ENCODE peak calls at places on chromosomes 2 and 18, in four cellular contexts. One of them, this sample, is unnamed.

GRCh38 chr18:48166336-48166875 is 235.9 kb upstream of the SMAD2 start:
- DNase-seq in lower leg skin: peak
- DNase-seq in body of pancreas: no peak
- DNase-seq in fibroblast of villous mesenchyme: no peak
- DNase-seq in this sample: no peak

GRCh38 chr2:197846789-197847188 is 42.4 kb downstream of the PLCL1 start:
- DNase-seq in lower leg skin: no peak
- DNase-seq in body of pancreas: no peak
- DNase-seq in fibroblast of villous mesenchyme: no peak
- DNase-seq in this sample: peak

GRCh38 chr2:241834853-241835210 is 23.9 kb downstream of the PDCD1 start:
- DNase-seq in lower leg skin: peak
- DNase-seq in body of pancreas: no peak
- DNase-seq in fibroblast of villous mesenchyme: no peak
- DNase-seq in this sample: no peak

GRCh38 chr2:216139884-216140283 is 30.7 kb downstream of the XRCC5 start:
- DNase-seq in lower leg skin: no peak
- DNase-seq in body of pancreas: peak
- DNase-seq in fibroblast of villous mesenchyme: no peak
- DNase-seq in this sample: no peak

GRCh38 chr2:58271826-58272225 is 30.7 kb upstream of the FANCL start:
- DNase-seq in lower leg skin: no peak
- DNase-seq in body of pancreas: no peak
- DNase-seq in fibroblast of villous mesenchyme: no peak
- DNase-seq in this sample: no peak

GRCh38 chr2:38907242-38907641 is 17.6 kb downstream of the ARHGEF33 start:
- DNase-seq in lower leg skin: no peak
- DNase-seq in body of pancreas: no peak
- DNase-seq in fibroblast of villous mesenchyme: no peak
- DNase-seq in this sample: no peak

GRCh38 chr2:47520825-47521665 is 118.1 kb downstream of the MSH2 start:
- DNase-seq in lower leg skin: no peak
- DNase-seq in body of pancreas: peak
- DNase-seq in fibroblast of villous mesenchyme: peak
- DNase-seq in this sample: peak

GRCh38 chr2:161273038-161273760 is 35.0 kb upstream of the PSMD14 start:
- DNase-seq in lower leg skin: no peak
- DNase-seq in body of pancreas: no peak
- DNase-seq in fibroblast of villous mesenchyme: peak
- DNase-seq in this sample: peak

GRCh38 chr2:239253705-239254104 is 147.1 kb downstream of the HDAC4 start:
- DNase-seq in lower leg skin: peak
- DNase-seq in body of pancreas: no peak
- DNase-seq in fibroblast of villous mesenchyme: no peak
- DNase-seq in this sample: no peak

GRCh38 chr2:101253013-101253712 is 477 bp downstream of the CNOT11 start:
- DNase-seq in lower leg skin: peak
- DNase-seq in body of pancreas: peak
- DNase-seq in fibroblast of villous mesenchyme: peak
- DNase-seq in this sample: peak

GRCh38 chr2:95077521-95077807 is 44.1 kb downstream of the MRPS5 start:
- DNase-seq in lower leg skin: no peak
- DNase-seq in body of pancreas: no peak
- DNase-seq in fibroblast of villous mesenchyme: no peak
- DNase-seq in this sample: no peak

GRCh38 chr2:116754371-116755101 is 1060.0 kb upstream of the DDX18 start:
- DNase-seq in lower leg skin: no peak
- DNase-seq in body of pancreas: no peak
- DNase-seq in fibroblast of villous mesenchyme: no peak
- DNase-seq in this sample: no peak

GRCh38 chr18:36448384-36449290 is 151.1 kb downstream of the FHOD3 start:
- DNase-seq in lower leg skin: peak
- DNase-seq in body of pancreas: no peak
- DNase-seq in fibroblast of villous mesenchyme: no peak
- DNase-seq in this sample: no peak

GRCh38 chr2:30334738-30335426 is 103.5 kb downstream of the LBH start:
- DNase-seq in lower leg skin: no peak
- DNase-seq in body of pancreas: peak
- DNase-seq in fibroblast of villous mesenchyme: no peak
- DNase-seq in this sample: no peak

GRCh38 chr18:26227051-26227672 is 917 bp downstream of the TAF4B start:
- DNase-seq in lower leg skin: no peak
- DNase-seq in body of pancreas: peak
- DNase-seq in fibroblast of villous mesenchyme: peak
- DNase-seq in this sample: peak

GRCh38 chr2:9002637-9003365 is 683 bp downstream of the MBOAT2 start:
- DNase-seq in lower leg skin: peak
- DNase-seq in body of pancreas: peak
- DNase-seq in fibroblast of villous mesenchyme: peak
- DNase-seq in this sample: peak

GRCh38 chr18:48740068-48740440 is 201.2 kb downstream of the CTIF start:
- DNase-seq in lower leg skin: no peak
- DNase-seq in body of pancreas: no peak
- DNase-seq in fibroblast of villous mesenchyme: no peak
- DNase-seq in this sample: no peak

GRCh38 chr2:74513605-74514367 is 464 bp upstream of the TLX2 start:
- DNase-seq in lower leg skin: no peak
- DNase-seq in body of pancreas: no peak
- DNase-seq in fibroblast of villous mesenchyme: no peak
- DNase-seq in this sample: no peak

GRCh38 chr2:224085811-224086210 is 46.7 kb upstream of the SERPINE2 start:
- DNase-seq in lower leg skin: peak
- DNase-seq in body of pancreas: no peak
- DNase-seq in fibroblast of villous mesenchyme: no peak
- DNase-seq in this sample: no peak

GRCh38 chr2:212953170-212953920 is 198.1 kb downstream of the IKZF2 start:
- DNase-seq in lower leg skin: no peak
- DNase-seq in body of pancreas: no peak
- DNase-seq in fibroblast of villous mesenchyme: no peak
- DNase-seq in this sample: no peak

GRCh38 chr2:7026740-7027139 is 109.5 kb downstream of the RNF144A start:
- DNase-seq in lower leg skin: no peak
- DNase-seq in body of pancreas: no peak
- DNase-seq in fibroblast of villous mesenchyme: no peak
- DNase-seq in this sample: peak

GRCh38 chr2:224412064-224412921 is 10.4 kb upstream of the FAM124B start:
- DNase-seq in lower leg skin: no peak
- DNase-seq in body of pancreas: peak
- DNase-seq in fibroblast of villous mesenchyme: peak
- DNase-seq in this sample: peak

GRCh38 chr2:43127208-43127940 is 99.0 kb downstream of the ZFP36L2 start:
- DNase-seq in lower leg skin: peak
- DNase-seq in body of pancreas: peak
- DNase-seq in fibroblast of villous mesenchyme: no peak
- DNase-seq in this sample: no peak

GRCh38 chr18:79528296-79528695 is 132.6 kb downstream of the NFATC1 start:
- DNase-seq in lower leg skin: no peak
- DNase-seq in body of pancreas: peak
- DNase-seq in fibroblast of villous mesenchyme: no peak
- DNase-seq in this sample: no peak

GRCh38 chr18:50114448-50114847 is 80.5 kb downstream of the MYO5B start:
- DNase-seq in lower leg skin: no peak
- DNase-seq in body of pancreas: no peak
- DNase-seq in fibroblast of villous mesenchyme: no peak
- DNase-seq in this sample: no peak

GRCh38 chr2:65532937-65533336 is 100.5 kb upstream of the SPRED2 start:
- DNase-seq in lower leg skin: peak
- DNase-seq in body of pancreas: no peak
- DNase-seq in fibroblast of villous mesenchyme: no peak
- DNase-seq in this sample: no peak

GRCh38 chr2:186693446-186693842 is 416 bp upstream of the FAM171B start:
- DNase-seq in lower leg skin: no peak
- DNase-seq in body of pancreas: no peak
- DNase-seq in fibroblast of villous mesenchyme: no peak
- DNase-seq in this sample: no peak

GRCh38 chr2:136408795-136409194 is 290.8 kb upstream of the CXCR4 start:
- DNase-seq in lower leg skin: no peak
- DNase-seq in body of pancreas: no peak
- DNase-seq in fibroblast of villous mesenchyme: no peak
- DNase-seq in this sample: no peak

GRCh38 chr18:13240060-13240725 is 21.6 kb downstream of the LDLRAD4 start:
- DNase-seq in lower leg skin: peak
- DNase-seq in body of pancreas: no peak
- DNase-seq in fibroblast of villous mesenchyme: no peak
- DNase-seq in this sample: no peak

GRCh38 chr2:163319006-163319405 is 416.8 kb downstream of the FIGN start:
- DNase-seq in lower leg skin: no peak
- DNase-seq in body of pancreas: no peak
- DNase-seq in fibroblast of villous mesenchyme: peak
- DNase-seq in this sample: peak

GRCh38 chr18:76941284-76941683 is 118.9 kb downstream of the ZNF236 start:
- DNase-seq in lower leg skin: no peak
- DNase-seq in body of pancreas: no peak
- DNase-seq in fibroblast of villous mesenchyme: no peak
- DNase-seq in this sample: no peak

GRCh38 chr2:12555012-12555645 is 161.6 kb upstream of the TRIB2 start:
- DNase-seq in lower leg skin: no peak
- DNase-seq in body of pancreas: no peak
- DNase-seq in fibroblast of villous mesenchyme: peak
- DNase-seq in this sample: peak

GRCh38 chr2:233093721-233094120 is 33.6 kb downstream of the INPP5D start:
- DNase-seq in lower leg skin: peak
- DNase-seq in body of pancreas: no peak
- DNase-seq in fibroblast of villous mesenchyme: no peak
- DNase-seq in this sample: no peak

GRCh38 chr2:125596612-125597011 is 1059.3 kb upstream of the GYPC start:
- DNase-seq in lower leg skin: no peak
- DNase-seq in body of pancreas: no peak
- DNase-seq in fibroblast of villous mesenchyme: no peak
- DNase-seq in this sample: no peak

GRCh38 chr2:19425419-19425818 is 67.0 kb upstream of the OSR1 start:
- DNase-seq in lower leg skin: no peak
- DNase-seq in body of pancreas: no peak
- DNase-seq in fibroblast of villous mesenchyme: peak
- DNase-seq in this sample: peak

GRCh38 chr2:104213758-104214157 is 640.2 kb upstream of the POU3F3 start:
- DNase-seq in lower leg skin: no peak
- DNase-seq in body of pancreas: no peak
- DNase-seq in fibroblast of villous mesenchyme: no peak
- DNase-seq in this sample: no peak

GRCh38 chr18:22324191-22325131 is 93.3 kb downstream of the CTAGE1 start:
- DNase-seq in lower leg skin: no peak
- DNase-seq in body of pancreas: peak
- DNase-seq in fibroblast of villous mesenchyme: peak
- DNase-seq in this sample: peak

GRCh38 chr2:105814291-105814940 is 69.7 kb downstream of the NCK2 start:
- DNase-seq in lower leg skin: no peak
- DNase-seq in body of pancreas: no peak
- DNase-seq in fibroblast of villous mesenchyme: no peak
- DNase-seq in this sample: peak

GRCh38 chr2:68317971-68318685 is 1.6 kb downstream of the CNRIP1 start:
- DNase-seq in lower leg skin: no peak
- DNase-seq in body of pancreas: no peak
- DNase-seq in fibroblast of villous mesenchyme: peak
- DNase-seq in this sample: peak

DNA sequence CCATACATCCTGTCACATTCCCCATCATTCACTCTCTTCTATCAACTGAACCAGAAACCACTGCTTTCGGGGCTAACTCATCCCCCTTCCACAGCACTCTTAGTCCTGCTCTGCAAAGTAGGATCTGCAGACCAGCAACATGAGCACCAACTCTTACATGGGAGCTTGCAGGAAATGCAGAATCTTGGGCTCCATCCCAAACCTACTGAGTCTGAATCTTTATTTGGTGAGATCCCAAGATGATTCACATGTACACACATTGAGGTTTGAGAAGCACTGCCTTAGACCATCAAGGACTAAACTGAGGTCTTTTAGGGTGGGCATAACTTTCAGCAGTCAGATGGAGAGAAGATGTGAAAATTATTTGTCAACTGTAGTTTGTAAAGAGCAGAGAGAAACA is 235.6 kb upstream of the EPHA4 start:
- DNase-seq in lower leg skin: no peak
- DNase-seq in body of pancreas: no peak
- DNase-seq in fibroblast of villous mesenchyme: no peak
- DNase-seq in this sample: peak
- TF ChIP-seq CTCF in lower leg skin: no peak
- TF ChIP-seq CTCF in body of pancreas: no peak
- TF ChIP-seq CTCF in fibroblast of villous mesenchyme: no peak
- TF ChIP-seq CTCF in this sample: no peak

GRCh38 chr18:57754577-57755330 is 48.4 kb downstream of the ATP8B1 start:
- DNase-seq in lower leg skin: no peak
- DNase-seq in body of pancreas: no peak
- DNase-seq in fibroblast of villous mesenchyme: no peak
- DNase-seq in this sample: no peak
- H3K4me3 ChIP-seq in lower leg skin: no peak
- H3K4me3 ChIP-seq in body of pancreas: no peak
- H3K4me3 ChIP-seq in fibroblast of villous mesenchyme: no peak
- H3K4me3 ChIP-seq in this sample: no peak

GRCh38 chr2:171160119-171160629 is 519 bp downstream of the TLK1 start:
- DNase-seq in lower leg skin: peak
- DNase-seq in body of pancreas: peak
- DNase-seq in fibroblast of villous mesenchyme: peak
- DNase-seq in this sample: peak

GRCh38 chr2:171158790-171159325 is 1.8 kb downstream of the TLK1 start:
- DNase-seq in lower leg skin: no peak
- DNase-seq in body of pancreas: no peak
- DNase-seq in fibroblast of villous mesenchyme: no peak
- DNase-seq in this sample: no peak

GRCh38 chr2:171158036-171158789 is 2.5 kb downstream of the TLK1 start:
- DNase-seq in lower leg skin: no peak
- DNase-seq in body of pancreas: no peak
- DNase-seq in fibroblast of villous mesenchyme: no peak
- DNase-seq in this sample: no peak

GRCh38 chr2:171160630-171161424 is at the start of gene TLK1:
- DNase-seq in lower leg skin: peak
- DNase-seq in body of pancreas: peak
- DNase-seq in fibroblast of villous mesenchyme: peak
- DNase-seq in this sample: peak

GRCh38 chr2:171159326-171160118 is 1.2 kb downstream of the TLK1 start:
- DNase-seq in lower leg skin: peak
- DNase-seq in body of pancreas: peak
- DNase-seq in fibroblast of villous mesenchyme: peak
- DNase-seq in this sample: peak
- TF ChIP-seq CTCF in lower leg skin: no peak
- TF ChIP-seq CTCF in body of pancreas: peak
- TF ChIP-seq CTCF in fibroblast of villous mesenchyme: peak
- TF ChIP-seq CTCF in this sample: peak

DNA sequence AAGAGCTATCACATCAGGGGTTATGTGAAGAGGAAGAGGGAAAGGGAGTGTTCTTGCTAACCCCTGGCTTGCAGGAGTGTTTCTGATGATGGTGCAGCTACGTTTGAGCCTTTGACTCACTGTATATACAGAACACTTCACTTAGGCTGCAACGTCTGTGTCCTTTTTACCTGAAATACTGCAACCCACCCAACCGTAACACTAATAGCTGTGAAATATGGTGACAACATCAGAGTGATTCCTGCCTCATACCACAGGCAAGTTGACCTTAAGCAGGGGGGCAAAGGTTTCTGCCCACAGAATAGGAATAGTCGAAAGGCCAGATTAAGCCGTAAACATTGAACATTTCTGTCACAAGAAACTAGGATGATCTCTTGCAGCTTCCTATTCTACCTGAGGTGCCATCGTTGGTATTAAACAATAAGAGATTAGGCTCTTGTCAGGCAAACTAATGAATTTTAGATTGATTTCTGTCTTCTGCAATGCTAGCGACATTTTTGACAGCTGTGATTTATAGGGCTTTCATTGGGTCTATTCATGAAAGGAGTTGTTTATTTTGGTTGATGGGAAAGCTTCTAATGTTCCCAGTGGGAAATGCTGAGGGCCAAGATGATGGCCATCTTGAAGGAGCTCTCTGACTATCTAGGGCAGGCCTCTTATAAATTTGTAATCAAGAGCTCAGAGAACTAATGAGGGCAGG is 316.8 kb downstream of the PIK3C3 start:
- DNase-seq in lower leg skin: no peak
- DNase-seq in body of pancreas: no peak
- DNase-seq in fibroblast of villous mesenchyme: no peak
- DNase-seq in this sample: no peak
- H3K4me3 ChIP-seq in lower leg skin: no peak
- H3K4me3 ChIP-seq in body of pancreas: no peak
- H3K4me3 ChIP-seq in fibroblast of villous mesenchyme: no peak
- H3K4me3 ChIP-seq in this sample: no peak